ENCODE peak calls at places on chromosomes 3 and 15, in seven cellular contexts. One of them, this sample, is unnamed.

GRCh38 chr15:66864871-66865281 is 162.8 kb downstream of the SMAD6 start:
- DNase-seq in lung microvascular endothelial cell: no peak
- DNase-seq in heart left ventricle: peak
- DNase-seq in naive thymus-derived CD4-positive, alpha-beta T cell: no peak
- DNase-seq in heart right ventricle: no peak
- DNase-seq in AG20443: no peak
- DNase-seq in activated CD4-positive, alpha-beta memory T cell treated with anti-CD3 and anti-CD28 coated beads, Interleukin-2, amount 10 ng/mL, durations not matched to agents 7 days and 5 days: no peak
- DNase-seq in this sample: no peak

GRCh38 chr3:152298393-152299242 is 29.9 kb downstream of the MBNL1 start:
- DNase-seq in AG20443: peak
- DNase-seq in activated CD4-positive, alpha-beta memory T cell treated with anti-CD3 and anti-CD28 coated beads, Interleukin-2, amount 10 ng/mL, durations not matched to agents 7 days and 5 days: peak
- DNase-seq in heart right ventricle: peak
- DNase-seq in naive thymus-derived CD4-positive, alpha-beta T cell: no peak
- DNase-seq in heart left ventricle: peak
- DNase-seq in lung microvascular endothelial cell: peak
- DNase-seq in this sample: peak

GRCh38 chr3:101687142-101687931 is 819 bp upstream of the RPL24 start:
- DNase-seq in activated CD4-positive, alpha-beta memory T cell treated with anti-CD3 and anti-CD28 coated beads, Interleukin-2, amount 10 ng/mL, durations not matched to agents 7 days and 5 days: no peak
- DNase-seq in AG20443: no peak
- DNase-seq in heart right ventricle: no peak
- DNase-seq in naive thymus-derived CD4-positive, alpha-beta T cell: no peak
- DNase-seq in heart left ventricle: no peak
- DNase-seq in lung microvascular endothelial cell: no peak
- DNase-seq in this sample: no peak

GRCh38 chr3:61593630-61594029 is 32.3 kb downstream of the PTPRG start:
- DNase-seq in activated CD4-positive, alpha-beta memory T cell treated with anti-CD3 and anti-CD28 coated beads, Interleukin-2, amount 10 ng/mL, durations not matched to agents 7 days and 5 days: no peak
- DNase-seq in heart left ventricle: no peak
- DNase-seq in heart right ventricle: no peak
- DNase-seq in AG20443: no peak
- DNase-seq in naive thymus-derived CD4-positive, alpha-beta T cell: no peak
- DNase-seq in lung microvascular endothelial cell: no peak
- DNase-seq in this sample: no peak

GRCh38 chr3:56144792-56145191 is 323.5 kb downstream of the ERC2 start:
- DNase-seq in AG20443: peak
- DNase-seq in lung microvascular endothelial cell: no peak
- DNase-seq in naive thymus-derived CD4-positive, alpha-beta T cell: no peak
- DNase-seq in activated CD4-positive, alpha-beta memory T cell treated with anti-CD3 and anti-CD28 coated beads, Interleukin-2, amount 10 ng/mL, durations not matched to agents 7 days and 5 days: no peak
- DNase-seq in heart left ventricle: no peak
- DNase-seq in heart right ventricle: no peak
- DNase-seq in this sample: peak

GRCh38 chr15:48112242-48112641 is 8.5 kb upstream of the SLC24A5 start:
- DNase-seq in naive thymus-derived CD4-positive, alpha-beta T cell: no peak
- DNase-seq in heart right ventricle: no peak
- DNase-seq in AG20443: no peak
- DNase-seq in heart left ventricle: no peak
- DNase-seq in activated CD4-positive, alpha-beta memory T cell treated with anti-CD3 and anti-CD28 coated beads, Interleukin-2, amount 10 ng/mL, durations not matched to agents 7 days and 5 days: no peak
- DNase-seq in lung microvascular endothelial cell: peak
- DNase-seq in this sample: peak

GRCh38 chr3:73759290-73759689 is 134.5 kb upstream of the PDZRN3 start:
- DNase-seq in naive thymus-derived CD4-positive, alpha-beta T cell: no peak
- DNase-seq in lung microvascular endothelial cell: no peak
- DNase-seq in heart left ventricle: no peak
- DNase-seq in activated CD4-positive, alpha-beta memory T cell treated with anti-CD3 and anti-CD28 coated beads, Interleukin-2, amount 10 ng/mL, durations not matched to agents 7 days and 5 days: no peak
- DNase-seq in AG20443: peak
- DNase-seq in heart right ventricle: no peak
- DNase-seq in this sample: peak

GRCh38 chr3:70982700-70983140 is 600.8 kb downstream of the FOXP1 start:
- DNase-seq in AG20443: peak
- DNase-seq in activated CD4-positive, alpha-beta memory T cell treated with anti-CD3 and anti-CD28 coated beads, Interleukin-2, amount 10 ng/mL, durations not matched to agents 7 days and 5 days: peak
- DNase-seq in naive thymus-derived CD4-positive, alpha-beta T cell: no peak
- DNase-seq in heart left ventricle: no peak
- DNase-seq in lung microvascular endothelial cell: peak
- DNase-seq in heart right ventricle: peak
- DNase-seq in this sample: peak

GRCh38 chr15:40943764-40944365 is 9.4 kb upstream of the CHAC1 start:
- DNase-seq in heart right ventricle: no peak
- DNase-seq in lung microvascular endothelial cell: no peak
- DNase-seq in naive thymus-derived CD4-positive, alpha-beta T cell: no peak
- DNase-seq in AG20443: no peak
- DNase-seq in activated CD4-positive, alpha-beta memory T cell treated with anti-CD3 and anti-CD28 coated beads, Interleukin-2, amount 10 ng/mL, durations not matched to agents 7 days and 5 days: no peak
- DNase-seq in heart left ventricle: no peak
- DNase-seq in this sample: no peak

GRCh38 chr3:86988235-86988634 is 2.7 kb downstream of the VGLL3 start:
- DNase-seq in lung microvascular endothelial cell: peak
- DNase-seq in AG20443: no peak
- DNase-seq in heart right ventricle: no peak
- DNase-seq in activated CD4-positive, alpha-beta memory T cell treated with anti-CD3 and anti-CD28 coated beads, Interleukin-2, amount 10 ng/mL, durations not matched to agents 7 days and 5 days: no peak
- DNase-seq in heart left ventricle: no peak
- DNase-seq in naive thymus-derived CD4-positive, alpha-beta T cell: no peak
- DNase-seq in this sample: peak

GRCh38 chr15:85625856-85626255 is 168.9 kb downstream of the KLHL25 start:
- DNase-seq in activated CD4-positive, alpha-beta memory T cell treated with anti-CD3 and anti-CD28 coated beads, Interleukin-2, amount 10 ng/mL, durations not matched to agents 7 days and 5 days: peak
- DNase-seq in AG20443: peak
- DNase-seq in heart left ventricle: no peak
- DNase-seq in heart right ventricle: no peak
- DNase-seq in lung microvascular endothelial cell: no peak
- DNase-seq in naive thymus-derived CD4-positive, alpha-beta T cell: no peak
- DNase-seq in this sample: peak

GRCh38 chr3:65548848-65549625 is 489.7 kb downstream of the MAGI1 start:
- DNase-seq in naive thymus-derived CD4-positive, alpha-beta T cell: no peak
- DNase-seq in heart right ventricle: peak
- DNase-seq in lung microvascular endothelial cell: no peak
- DNase-seq in heart left ventricle: peak
- DNase-seq in AG20443: peak
- DNase-seq in activated CD4-positive, alpha-beta memory T cell treated with anti-CD3 and anti-CD28 coated beads, Interleukin-2, amount 10 ng/mL, durations not matched to agents 7 days and 5 days: no peak
- DNase-seq in this sample: peak

GRCh38 chr3:52721002-52721741 is 15.3 kb downstream of the SPCS1 start:
- DNase-seq in heart left ventricle: no peak
- DNase-seq in lung microvascular endothelial cell: no peak
- DNase-seq in naive thymus-derived CD4-positive, alpha-beta T cell: no peak
- DNase-seq in heart right ventricle: no peak
- DNase-seq in activated CD4-positive, alpha-beta memory T cell treated with anti-CD3 and anti-CD28 coated beads, Interleukin-2, amount 10 ng/mL, durations not matched to agents 7 days and 5 days: peak
- DNase-seq in AG20443: no peak
- DNase-seq in this sample: no peak

GRCh38 chr15:75718326-75718725 is 5.7 kb upstream of the CSPG4 start:
- DNase-seq in naive thymus-derived CD4-positive, alpha-beta T cell: no peak
- DNase-seq in activated CD4-positive, alpha-beta memory T cell treated with anti-CD3 and anti-CD28 coated beads, Interleukin-2, amount 10 ng/mL, durations not matched to agents 7 days and 5 days: no peak
- DNase-seq in heart right ventricle: no peak
- DNase-seq in heart left ventricle: no peak
- DNase-seq in AG20443: peak
- DNase-seq in lung microvascular endothelial cell: peak
- DNase-seq in this sample: peak

GRCh38 chr15:100224206-100225185 is 117.3 kb downstream of the ADAMTS17 start:
- DNase-seq in heart right ventricle: no peak
- DNase-seq in lung microvascular endothelial cell: no peak
- DNase-seq in naive thymus-derived CD4-positive, alpha-beta T cell: no peak
- DNase-seq in heart left ventricle: no peak
- DNase-seq in AG20443: no peak
- DNase-seq in activated CD4-positive, alpha-beta memory T cell treated with anti-CD3 and anti-CD28 coated beads, Interleukin-2, amount 10 ng/mL, durations not matched to agents 7 days and 5 days: no peak
- DNase-seq in this sample: no peak

GRCh38 chr15:62619526-62619925 is 423.0 kb upstream of the TPM1 start:
- DNase-seq in heart right ventricle: no peak
- DNase-seq in activated CD4-positive, alpha-beta memory T cell treated with anti-CD3 and anti-CD28 coated beads, Interleukin-2, amount 10 ng/mL, durations not matched to agents 7 days and 5 days: no peak
- DNase-seq in AG20443: no peak
- DNase-seq in lung microvascular endothelial cell: no peak
- DNase-seq in heart left ventricle: no peak
- DNase-seq in naive thymus-derived CD4-positive, alpha-beta T cell: no peak
- DNase-seq in this sample: no peak

GRCh38 chr15:67824900-67825879 is at the start of gene SKOR1:
- DNase-seq in lung microvascular endothelial cell: peak
- DNase-seq in AG20443: peak
- DNase-seq in naive thymus-derived CD4-positive, alpha-beta T cell: no peak
- DNase-seq in activated CD4-positive, alpha-beta memory T cell treated with anti-CD3 and anti-CD28 coated beads, Interleukin-2, amount 10 ng/mL, durations not matched to agents 7 days and 5 days: no peak
- DNase-seq in heart right ventricle: no peak
- DNase-seq in heart left ventricle: no peak
- DNase-seq in this sample: peak

GRCh38 chr3:184338538-184338945 is 1.1 kb downstream of the FAM131A start:
- DNase-seq in naive thymus-derived CD4-positive, alpha-beta T cell: no peak
- DNase-seq in lung microvascular endothelial cell: peak
- DNase-seq in AG20443: peak
- DNase-seq in activated CD4-positive, alpha-beta memory T cell treated with anti-CD3 and anti-CD28 coated beads, Interleukin-2, amount 10 ng/mL, durations not matched to agents 7 days and 5 days: no peak
- DNase-seq in heart right ventricle: peak
- DNase-seq in heart left ventricle: peak
- DNase-seq in this sample: no peak

GRCh38 chr3:194067949-194068362 is 68.0 kb upstream of the HES1 start:
- DNase-seq in lung microvascular endothelial cell: peak
- DNase-seq in naive thymus-derived CD4-positive, alpha-beta T cell: no peak
- DNase-seq in heart right ventricle: no peak
- DNase-seq in AG20443: no peak
- DNase-seq in heart left ventricle: no peak
- DNase-seq in activated CD4-positive, alpha-beta memory T cell treated with anti-CD3 and anti-CD28 coated beads, Interleukin-2, amount 10 ng/mL, durations not matched to agents 7 days and 5 days: no peak
- DNase-seq in this sample: no peak

GRCh38 chr15:50884583-50884982 is 23.9 kb upstream of the AP4E1 start:
- DNase-seq in AG20443: peak
- DNase-seq in heart right ventricle: no peak
- DNase-seq in naive thymus-derived CD4-positive, alpha-beta T cell: no peak
- DNase-seq in activated CD4-positive, alpha-beta memory T cell treated with anti-CD3 and anti-CD28 coated beads, Interleukin-2, amount 10 ng/mL, durations not matched to agents 7 days and 5 days: no peak
- DNase-seq in lung microvascular endothelial cell: peak
- DNase-seq in heart left ventricle: no peak
- DNase-seq in this sample: no peak

GRCh38 chr15:101169457-101170071 is 82.3 kb downstream of the CHSY1 start:
- DNase-seq in heart right ventricle: no peak
- DNase-seq in naive thymus-derived CD4-positive, alpha-beta T cell: no peak
- DNase-seq in AG20443: peak
- DNase-seq in heart left ventricle: no peak
- DNase-seq in activated CD4-positive, alpha-beta memory T cell treated with anti-CD3 and anti-CD28 coated beads, Interleukin-2, amount 10 ng/mL, durations not matched to agents 7 days and 5 days: no peak
- DNase-seq in lung microvascular endothelial cell: no peak
- DNase-seq in this sample: no peak

GRCh38 chr3:157921767-157922166 is 184.5 kb downstream of the SHOX2 start:
- DNase-seq in activated CD4-positive, alpha-beta memory T cell treated with anti-CD3 and anti-CD28 coated beads, Interleukin-2, amount 10 ng/mL, durations not matched to agents 7 days and 5 days: no peak
- DNase-seq in naive thymus-derived CD4-positive, alpha-beta T cell: no peak
- DNase-seq in heart right ventricle: no peak
- DNase-seq in lung microvascular endothelial cell: no peak
- DNase-seq in heart left ventricle: no peak
- DNase-seq in AG20443: no peak
- DNase-seq in this sample: no peak

GRCh38 chr3:188104050-188104449 is 49.9 kb upstream of the LPP start:
- DNase-seq in naive thymus-derived CD4-positive, alpha-beta T cell: no peak
- DNase-seq in AG20443: no peak
- DNase-seq in heart left ventricle: no peak
- DNase-seq in activated CD4-positive, alpha-beta memory T cell treated with anti-CD3 and anti-CD28 coated beads, Interleukin-2, amount 10 ng/mL, durations not matched to agents 7 days and 5 days: no peak
- DNase-seq in lung microvascular endothelial cell: no peak
- DNase-seq in heart right ventricle: no peak
- DNase-seq in this sample: no peak